ENCODE peak calls at places on chromosome 3, in five cellular contexts. One of them, this sample, is unnamed.

GRCh38 chr3:43995078-43995928 is 246.4 kb upstream of the TOPAZ1 start:
- DNase-seq in T-helper 9 cell: no peak
- DNase-seq in glutamatergic neuron: peak
- DNase-seq in M059J: peak
- DNase-seq in body of pancreas: no peak
- DNase-seq in this sample: no peak

GRCh38 chr3:151395806-151396205 is 11.3 kb upstream of the P2RY12 start:
- DNase-seq in body of pancreas: no peak
- DNase-seq in T-helper 9 cell: no peak
- DNase-seq in glutamatergic neuron: no peak
- DNase-seq in M059J: peak
- DNase-seq in this sample: no peak

GRCh38 chr3:17894434-17895060 is 152.1 kb upstream of the TBC1D5 start:
- DNase-seq in glutamatergic neuron: peak
- DNase-seq in M059J: peak
- DNase-seq in body of pancreas: peak
- DNase-seq in T-helper 9 cell: no peak
- DNase-seq in this sample: no peak

GRCh38 chr3:97579365-97579764 is 185.2 kb upstream of the ARL6 start:
- DNase-seq in T-helper 9 cell: no peak
- DNase-seq in body of pancreas: no peak
- DNase-seq in glutamatergic neuron: no peak
- DNase-seq in M059J: no peak
- DNase-seq in this sample: no peak

GRCh38 chr3:18505056-18505455 is 79.9 kb upstream of the SATB1 start:
- DNase-seq in M059J: no peak
- DNase-seq in body of pancreas: no peak
- DNase-seq in T-helper 9 cell: no peak
- DNase-seq in glutamatergic neuron: no peak
- DNase-seq in this sample: no peak

GRCh38 chr3:73546961-73547360 is 77.8 kb downstream of the PDZRN3 start:
- DNase-seq in glutamatergic neuron: no peak
- DNase-seq in T-helper 9 cell: no peak
- DNase-seq in body of pancreas: no peak
- DNase-seq in M059J: peak
- DNase-seq in this sample: no peak

GRCh38 chr3:193665370-193665989 is 72.5 kb downstream of the OPA1 start:
- DNase-seq in glutamatergic neuron: no peak
- DNase-seq in body of pancreas: no peak
- DNase-seq in M059J: peak
- DNase-seq in T-helper 9 cell: no peak
- DNase-seq in this sample: no peak

GRCh38 chr3:194606941-194607340 is 26.3 kb downstream of the TMEM44 start:
- DNase-seq in body of pancreas: no peak
- DNase-seq in glutamatergic neuron: no peak
- DNase-seq in T-helper 9 cell: no peak
- DNase-seq in M059J: no peak
- DNase-seq in this sample: no peak

GRCh38 chr3:129230311-129231019 is 18.9 kb upstream of the COPG1 start:
- DNase-seq in body of pancreas: no peak
- DNase-seq in glutamatergic neuron: no peak
- DNase-seq in M059J: peak
- DNase-seq in T-helper 9 cell: no peak
- DNase-seq in this sample: no peak

GRCh38 chr3:121834079-121834730 is 655 bp downstream of the IQCB1 start:
- DNase-seq in body of pancreas: peak
- DNase-seq in glutamatergic neuron: no peak
- DNase-seq in M059J: peak
- DNase-seq in T-helper 9 cell: no peak
- DNase-seq in this sample: no peak

GRCh38 chr3:36843065-36844051 is 79.0 kb upstream of the DCLK3 start:
- DNase-seq in M059J: no peak
- DNase-seq in T-helper 9 cell: peak
- DNase-seq in glutamatergic neuron: peak
- DNase-seq in body of pancreas: no peak
- DNase-seq in this sample: no peak

GRCh38 chr3:196774845-196775422 is 35.3 kb downstream of the PAK2 start:
- DNase-seq in M059J: no peak
- DNase-seq in glutamatergic neuron: no peak
- DNase-seq in body of pancreas: no peak
- DNase-seq in T-helper 9 cell: no peak
- DNase-seq in this sample: no peak

GRCh38 chr3:58207954-58208353 is 2.8 kb downstream of the DNASE1L3 start:
- DNase-seq in M059J: no peak
- DNase-seq in T-helper 9 cell: no peak
- DNase-seq in glutamatergic neuron: no peak
- DNase-seq in body of pancreas: no peak
- DNase-seq in this sample: no peak

GRCh38 chr3:184345678-184346144 is 8.3 kb downstream of the FAM131A start:
- DNase-seq in T-helper 9 cell: no peak
- DNase-seq in M059J: peak
- DNase-seq in glutamatergic neuron: no peak
- DNase-seq in body of pancreas: peak
- DNase-seq in this sample: peak

GRCh38 chr3:178765472-178765871 is 229.2 kb downstream of the KCNMB2 start:
- DNase-seq in body of pancreas: no peak
- DNase-seq in M059J: no peak
- DNase-seq in T-helper 9 cell: no peak
- DNase-seq in glutamatergic neuron: no peak
- DNase-seq in this sample: no peak

GRCh38 chr3:33652736-33653135 is 65.3 kb downstream of the CLASP2 start:
- DNase-seq in body of pancreas: no peak
- DNase-seq in T-helper 9 cell: no peak
- DNase-seq in M059J: no peak
- DNase-seq in glutamatergic neuron: no peak
- DNase-seq in this sample: no peak

GRCh38 chr3:19688767-19689166 is 245.2 kb downstream of the EFHB start:
- DNase-seq in T-helper 9 cell: no peak
- DNase-seq in glutamatergic neuron: no peak
- DNase-seq in body of pancreas: no peak
- DNase-seq in M059J: no peak
- DNase-seq in this sample: no peak

GRCh38 chr3:40137586-40138295 is 171.8 kb upstream of the EIF1B start:
- DNase-seq in M059J: peak
- DNase-seq in T-helper 9 cell: no peak
- DNase-seq in body of pancreas: no peak
- DNase-seq in glutamatergic neuron: no peak
- DNase-seq in this sample: no peak

GRCh38 chr3:172859035-172859434 is 108.5 kb downstream of the ECT2 start:
- DNase-seq in M059J: peak
- DNase-seq in T-helper 9 cell: no peak
- DNase-seq in glutamatergic neuron: no peak
- DNase-seq in body of pancreas: no peak
- DNase-seq in this sample: no peak

GRCh38 chr3:50708620-50709019 is 33.9 kb downstream of the DOCK3 start:
- DNase-seq in M059J: peak
- DNase-seq in T-helper 9 cell: no peak
- DNase-seq in glutamatergic neuron: no peak
- DNase-seq in body of pancreas: no peak
- DNase-seq in this sample: no peak

GRCh38 chr3:119902061-119902460 is 120.2 kb downstream of the NR1I2 start:
- DNase-seq in T-helper 9 cell: no peak
- DNase-seq in glutamatergic neuron: no peak
- DNase-seq in M059J: no peak
- DNase-seq in body of pancreas: no peak
- DNase-seq in this sample: no peak

GRCh38 chr3:151398895-151399294 is 14.3 kb upstream of the P2RY12 start:
- DNase-seq in M059J: no peak
- DNase-seq in T-helper 9 cell: no peak
- DNase-seq in body of pancreas: no peak
- DNase-seq in glutamatergic neuron: no peak
- DNase-seq in this sample: no peak

GRCh38 chr3:106765342-106765741 is 611.9 kb upstream of the CCDC54 start:
- DNase-seq in M059J: peak
- DNase-seq in body of pancreas: no peak
- DNase-seq in T-helper 9 cell: no peak
- DNase-seq in glutamatergic neuron: no peak
- DNase-seq in this sample: no peak

GRCh38 chr3:20673866-20674265 is 487.9 kb upstream of the SGO1 start:
- DNase-seq in glutamatergic neuron: no peak
- DNase-seq in body of pancreas: no peak
- DNase-seq in T-helper 9 cell: no peak
- DNase-seq in M059J: no peak
- DNase-seq in this sample: no peak

GRCh38 chr3:127079211-127079610 is 96.3 kb downstream of the PLXNA1 start:
- DNase-seq in glutamatergic neuron: peak
- DNase-seq in body of pancreas: no peak
- DNase-seq in T-helper 9 cell: no peak
- DNase-seq in M059J: no peak
- DNase-seq in this sample: no peak

GRCh38 chr3:122233109-122233952 is 49.9 kb downstream of the CASR start:
- DNase-seq in T-helper 9 cell: no peak
- DNase-seq in body of pancreas: no peak
- DNase-seq in M059J: no peak
- DNase-seq in glutamatergic neuron: no peak
- DNase-seq in this sample: no peak

GRCh38 chr3:126353694-126354321 is 3.4 kb downstream of the KLF15 start:
- DNase-seq in T-helper 9 cell: no peak
- DNase-seq in M059J: no peak
- DNase-seq in glutamatergic neuron: peak
- DNase-seq in body of pancreas: no peak
- DNase-seq in this sample: no peak

GRCh38 chr3:121895121-121895520 is 920 bp downstream of the SLC15A2 start:
- DNase-seq in T-helper 9 cell: no peak
- DNase-seq in glutamatergic neuron: no peak
- DNase-seq in body of pancreas: peak
- DNase-seq in M059J: no peak
- DNase-seq in this sample: no peak

GRCh38 chr3:47910777-47911440 is 105.3 kb downstream of the MAP4 start:
- DNase-seq in M059J: peak
- DNase-seq in T-helper 9 cell: no peak
- DNase-seq in glutamatergic neuron: no peak
- DNase-seq in body of pancreas: no peak
- DNase-seq in this sample: peak

GRCh38 chr3:195914648-195915473 is 6.5 kb upstream of the TNK2 start:
- DNase-seq in body of pancreas: peak
- DNase-seq in M059J: peak
- DNase-seq in glutamatergic neuron: peak
- DNase-seq in T-helper 9 cell: peak
- DNase-seq in this sample: peak

GRCh38 chr3:100900671-100901070 is 92.5 kb downstream of the ABI3BP start:
- DNase-seq in T-helper 9 cell: no peak
- DNase-seq in M059J: no peak
- DNase-seq in glutamatergic neuron: no peak
- DNase-seq in body of pancreas: no peak
- DNase-seq in this sample: no peak

GRCh38 chr3:12893872-12894271 is 52.5 kb upstream of the RPL32 start:
- DNase-seq in glutamatergic neuron: no peak
- DNase-seq in T-helper 9 cell: no peak
- DNase-seq in body of pancreas: no peak
- DNase-seq in M059J: no peak
- DNase-seq in this sample: no peak

This sample was measured in mucosa of gallbladder.